ENCODE peak calls at places on chromosomes 5 and 9, in nine cellular contexts. E, D, Q, S, U, X, J, W and T are unnamed samples.

GRCh38 chr9:93815135-93815534 is 140.0 kb downstream of the BARX1 start:
- DNase-seq in U (no peak), Q (no peak), J (no peak), E (no peak), W (no peak), D (no peak), S (peak; percentile 5), X (no peak), T (no peak)

GRCh38 chr9:131578778-131579504 is 33.6 kb downstream of the PRRT1B start:
- DNase-seq in U (peak; percentile 23), S (peak; percentile 75), W (peak; percentile 47), E (no peak), J (no peak), Q (peak; percentile 17), X (peak; percentile 51), D (no peak), T (no peak)

GRCh38 chr9:132383462-132383883 is 23.2 kb downstream of the TTF1 start:
- DNase-seq in Q (no peak), J (no peak), D (no peak), U (no peak), E (no peak), S (peak; percentile 32), X (no peak), W (no peak), T (no peak)

GRCh38 chr5:142826741-142827492 is 56.7 kb downstream of the ARHGAP26 start:
- DNase-seq in J (no peak), D (no peak), S (no peak), X (no peak), Q (no peak), E (peak; percentile 77), W (peak; percentile 41), U (no peak), T (no peak)

GRCh38 chr9:98615633-98616032 is 93.1 kb downstream of the GABBR2 start:
- DNase-seq in W (no peak), E (no peak), Q (no peak), U (no peak), S (no peak), X (no peak), J (no peak), D (no peak), T (no peak)

GRCh38 chr9:7094052-7094451 is 336.3 kb downstream of the KDM4C start:
- DNase-seq in Q (no peak), U (no peak), J (no peak), E (peak; percentile 38), D (peak; percentile 18), S (no peak), X (no peak), W (no peak), T (no peak)

GRCh38 chr5:157603333-157604190 is 28.0 kb upstream of the ADAM19 start:
- DNase-seq in J (no peak), D (no peak), X (peak; percentile 65), W (peak; percentile 49), U (no peak), Q (peak; percentile 37), E (peak; percentile 63), S (no peak), T (no peak)

GRCh38 chr5:35129921-35130485 is 82.3 kb upstream of the AGXT2 start:
- DNase-seq in U (no peak), W (peak; percentile 30), J (peak; percentile 70), E (peak; percentile 67), S (no peak), X (peak; percentile 34), Q (peak; percentile 31), D (no peak), T (no peak)

GRCh38 chr5:154646841-154647759 is 108.1 kb upstream of the LARP1 start:
- DNase-seq in X (no peak), E (peak; percentile 45), W (peak; percentile 44), U (no peak), S (peak; percentile 49), Q (no peak), J (peak; percentile 85), D (no peak), T (no peak)

GRCh38 chr9:61674882-61675281 is 485.0 kb downstream of the SPATA31A7 start:
- DNase-seq in J (no peak), D (no peak), S (no peak), W (no peak), U (no peak), E (no peak), X (no peak), Q (no peak), T (no peak)

GRCh38 chr9:121607434-121608248 is 43.8 kb upstream of the DAB2IP start:
- DNase-seq in X (no peak), W (no peak), D (no peak), S (no peak), E (peak; percentile 26), U (no peak), J (no peak), Q (no peak), T (no peak)

GRCh38 chr9:136722093-136722968 is 10.0 kb downstream of the DIPK1B start:
- DNase-seq in X (no peak), S (no peak), J (no peak), W (no peak), D (no peak), U (no peak), E (peak; percentile 18), Q (no peak), T (no peak)

GRCh38 chr5:74430910-74431309 is 209.6 kb downstream of the ENC1 start:
- DNase-seq in X (no peak), Q (no peak), W (no peak), S (no peak), U (no peak), J (no peak), E (no peak), D (no peak), T (no peak)

GRCh38 chr9:93465853-93466252 is 12.5 kb upstream of the FAM120AOS start:
- DNase-seq in U (no peak), E (no peak), S (no peak), W (no peak), D (no peak), X (no peak), Q (no peak), J (no peak), T (no peak)

GRCh38 chr9:32783168-32783891 is at the start of gene TMEM215:
- DNase-seq in S (no peak), Q (no peak), D (no peak), E (no peak), X (no peak), J (no peak), W (no peak), U (no peak), T (no peak)

GRCh38 chr5:72988769-72989168 is 32.9 kb downstream of the FCHO2 start:
- DNase-seq in E (no peak), J (no peak), W (no peak), U (no peak), X (no peak), Q (no peak), S (no peak), D (no peak), T (no peak)

GRCh38 chr9:36504154-36504550 is 68.5 kb upstream of the MELK start:
- DNase-seq in S (no peak), J (no peak), X (peak; percentile 7), D (no peak), U (no peak), E (no peak), W (peak; percentile 14), Q (no peak), T (no peak)

GRCh38 chr5:16930487-16930886 is 5.6 kb downstream of the MYO10 start:
- DNase-seq in W (no peak), U (no peak), S (no peak), J (no peak), E (no peak), Q (no peak), D (no peak), X (no peak), T (no peak)

GRCh38 chr9:2676466-2676865 is 40.8 kb upstream of the KCNV2 start:
- DNase-seq in Q (no peak), J (peak; percentile 26), S (no peak), U (no peak), X (no peak), W (no peak), E (no peak), D (peak; percentile 47), T (no peak)